ENCODE peak calls at places on chromosome 3, in nine cellular contexts. H is stimulated activated CD4-positive, alpha-beta T cell treated with anti-CD3 and anti-CD28 coated beads, Interleukin-2, amount 100 ng/mL, for 24 hours; G is activated CD4-positive, CD25-positive, alpha-beta regulatory T cell treated with anti-CD3 and anti-CD28 coated beads, Interleukin-2, amount 50 U/mL, for 72 hours; A is RCC 7860; P is skeletal muscle cell; Z is non-pigmented ciliary epithelial cell; N is cardiac muscle cell; B is ovary; L is fibroblast of pulmonary artery. V is an unnamed sample.

GRCh38 chr3:194117114-194117845 is 18.7 kb upstream of the HES1 start:
- DNase-seq in Z (no peak), G (no peak), H (no peak), P (no peak), N (no peak), B (no peak), A (no peak), L (no peak), V (no peak)

GRCh38 chr3:59654120-59654952 is 604.5 kb upstream of the CFAP20DC start:
- DNase-seq in P (no peak), H (no peak), N (no peak), B (no peak), A (no peak), G (no peak), Z (no peak), L (no peak), V (peak; percentile 45)

GRCh38 chr3:117524890-117525289 is 815.3 kb downstream of the TUSC7 start:
- DNase-seq in Z (peak; percentile 45), N (no peak), B (no peak), P (peak; percentile 56), A (peak; percentile 79), H (no peak), L (peak; percentile 40), G (no peak), V (no peak)

GRCh38 chr3:145125307-145125706 is 1035.7 kb downstream of the PLOD2 start:
- DNase-seq in P (no peak), L (no peak), N (no peak), H (no peak), Z (no peak), A (peak; percentile 54), G (no peak), B (no peak), V (no peak)

GRCh38 chr3:156093966-156094365 is 26.4 kb upstream of the KCNAB1 start:
- DNase-seq in B (no peak), N (no peak), L (no peak), H (no peak), A (no peak), P (no peak), G (no peak), Z (no peak), V (no peak)

GRCh38 chr3:128624526-128625138 is 26.0 kb downstream of the RPN1 start:
- DNase-seq in G (no peak), H (no peak), L (peak; percentile 49), N (no peak), Z (no peak), A (no peak), P (no peak), B (no peak), V (no peak)

GRCh38 chr3:44184319-44184953 is 57.2 kb upstream of the TOPAZ1 start:
- DNase-seq in L (no peak), Z (no peak), P (no peak), B (no peak), G (no peak), N (no peak), H (no peak), A (no peak), V (no peak)

GRCh38 chr3:177530908-177531307 is 333.6 kb upstream of the TBL1XR1 start:
- DNase-seq in H (no peak), A (no peak), N (no peak), L (no peak), Z (no peak), P (no peak), B (no peak), G (no peak), V (no peak)

GRCh38 chr3:119647843-119648575 is 12.4 kb downstream of the POPDC2 start:
- DNase-seq in N (no peak), B (no peak), A (no peak), Z (no peak), H (no peak), L (peak; percentile 50), G (no peak), P (no peak), V (no peak)

GRCh38 chr3:172260381-172260780 is 187.9 kb downstream of the GHSR start:
- DNase-seq in P (no peak), B (no peak), L (peak; percentile 52), Z (no peak), G (no peak), A (no peak), N (no peak), H (no peak), V (no peak)

GRCh38 chr3:127049390-127049789 is 66.5 kb downstream of the PLXNA1 start:
- DNase-seq in L (no peak), H (no peak), B (no peak), G (no peak), P (no peak), N (no peak), A (no peak), Z (no peak), V (no peak)

GRCh38 chr3:178856804-178857203 is 214.8 kb downstream of the ZMAT3 start:
- DNase-seq in G (no peak), Z (no peak), B (no peak), L (no peak), P (peak; percentile 39), A (no peak), H (no peak), N (no peak), V (no peak)